ENCODE peak calls at places on chromosomes 12 and 14, in nine cellular contexts. One of them, this sample, is unnamed.
A peak's percentile ranks its signal among the peaks of the same experiment; 100 is the strongest.

GRCh38 chr12:4225571-4225970 is 48.0 kb upstream of the CCND2 start:
- DNase-seq in thoracic aorta: no peak
- DNase-seq in choroid plexus epithelial cell: no peak
- DNase-seq in neuronal stem cell: no peak
- DNase-seq in iris pigment epithelial cell: no peak
- DNase-seq in aorta: no peak
- DNase-seq in left ventricle myocardium superior: no peak
- DNase-seq in substantia nigra: no peak
- DNase-seq in Calu3: no peak
- DNase-seq in this sample: no peak

GRCh38 chr14:34064349-34064748 is 113.5 kb upstream of the EGLN3 start:
- DNase-seq in thoracic aorta: no peak
- DNase-seq in choroid plexus epithelial cell: no peak
- DNase-seq in neuronal stem cell: no peak
- DNase-seq in iris pigment epithelial cell: no peak
- DNase-seq in aorta: peak; percentile 70
- DNase-seq in left ventricle myocardium superior: peak; percentile 47
- DNase-seq in substantia nigra: no peak
- DNase-seq in Calu3: no peak
- DNase-seq in this sample: no peak

GRCh38 chr12:78864483-78865296 is at the start of gene SYT1:
- DNase-seq in thoracic aorta: no peak
- DNase-seq in choroid plexus epithelial cell: peak; percentile 92
- DNase-seq in neuronal stem cell: peak; percentile 85
- DNase-seq in iris pigment epithelial cell: peak; percentile 81
- DNase-seq in aorta: no peak
- DNase-seq in left ventricle myocardium superior: peak; percentile 33
- DNase-seq in substantia nigra: no peak
- DNase-seq in Calu3: no peak
- DNase-seq in this sample: peak; percentile 49

GRCh38 chr14:50064993-50065392 is 51.4 kb downstream of the VCPKMT start:
- DNase-seq in thoracic aorta: no peak
- DNase-seq in choroid plexus epithelial cell: peak; percentile 66
- DNase-seq in neuronal stem cell: no peak
- DNase-seq in iris pigment epithelial cell: peak; percentile 38
- DNase-seq in aorta: peak; percentile 79
- DNase-seq in left ventricle myocardium superior: no peak
- DNase-seq in substantia nigra: no peak
- DNase-seq in Calu3: no peak
- DNase-seq in this sample: no peak

GRCh38 chr12:53499261-53500118 is at the start of gene MAP3K12:
- DNase-seq in thoracic aorta: no peak
- DNase-seq in choroid plexus epithelial cell: peak; percentile 76
- DNase-seq in neuronal stem cell: peak; percentile 54
- DNase-seq in iris pigment epithelial cell: peak; percentile 67
- DNase-seq in aorta: peak; percentile 80
- DNase-seq in left ventricle myocardium superior: peak; percentile 79
- DNase-seq in substantia nigra: peak; percentile 61
- DNase-seq in Calu3: peak; percentile 32
- DNase-seq in this sample: peak; percentile 78

GRCh38 chr12:94637714-94638113 is 12.6 kb downstream of the TMCC3 start:
- DNase-seq in thoracic aorta: no peak
- DNase-seq in choroid plexus epithelial cell: no peak
- DNase-seq in neuronal stem cell: no peak
- DNase-seq in iris pigment epithelial cell: no peak
- DNase-seq in aorta: no peak
- DNase-seq in left ventricle myocardium superior: no peak
- DNase-seq in substantia nigra: no peak
- DNase-seq in Calu3: no peak
- DNase-seq in this sample: no peak

GRCh38 chr14:55271572-55272414 is 572 bp downstream of the FBXO34 start:
- DNase-seq in thoracic aorta: peak; percentile 31
- DNase-seq in choroid plexus epithelial cell: peak; percentile 71
- DNase-seq in neuronal stem cell: peak; percentile 52
- DNase-seq in iris pigment epithelial cell: peak; percentile 79
- DNase-seq in aorta: peak; percentile 79
- DNase-seq in left ventricle myocardium superior: peak; percentile 67
- DNase-seq in substantia nigra: peak; percentile 4
- DNase-seq in Calu3: peak; percentile 58
- DNase-seq in this sample: no peak

GRCh38 chr12:31238764-31239387 is 87.1 kb downstream of the SINHCAF start:
- DNase-seq in thoracic aorta: peak; percentile 31
- DNase-seq in choroid plexus epithelial cell: peak; percentile 72
- DNase-seq in neuronal stem cell: peak; percentile 32
- DNase-seq in iris pigment epithelial cell: peak; percentile 59
- DNase-seq in aorta: peak; percentile 68
- DNase-seq in left ventricle myocardium superior: peak; percentile 73
- DNase-seq in substantia nigra: no peak
- DNase-seq in Calu3: peak; percentile 81
- DNase-seq in this sample: peak; percentile 71

GRCh38 chr12:2291182-2291832 is 238.5 kb downstream of the CACNA1C start:
- DNase-seq in thoracic aorta: no peak
- DNase-seq in choroid plexus epithelial cell: peak; percentile 69
- DNase-seq in neuronal stem cell: peak; percentile 36
- DNase-seq in iris pigment epithelial cell: peak; percentile 54
- DNase-seq in aorta: no peak
- DNase-seq in left ventricle myocardium superior: no peak
- DNase-seq in substantia nigra: no peak
- DNase-seq in Calu3: peak; percentile 49
- DNase-seq in this sample: no peak

GRCh38 chr12:131378861-131379665 is 331.8 kb upstream of the SFSWAP start:
- DNase-seq in thoracic aorta: no peak
- DNase-seq in choroid plexus epithelial cell: no peak
- DNase-seq in neuronal stem cell: no peak
- DNase-seq in iris pigment epithelial cell: no peak
- DNase-seq in aorta: no peak
- DNase-seq in left ventricle myocardium superior: no peak
- DNase-seq in substantia nigra: no peak
- DNase-seq in Calu3: no peak
- DNase-seq in this sample: no peak

GRCh38 chr14:62126885-62127478 is 364.8 kb downstream of the SNAPC1 start:
- DNase-seq in thoracic aorta: no peak
- DNase-seq in choroid plexus epithelial cell: peak; percentile 80
- DNase-seq in neuronal stem cell: peak; percentile 52
- DNase-seq in iris pigment epithelial cell: peak; percentile 59
- DNase-seq in aorta: no peak
- DNase-seq in left ventricle myocardium superior: no peak
- DNase-seq in substantia nigra: no peak
- DNase-seq in Calu3: peak; percentile 27
- DNase-seq in this sample: no peak

GRCh38 chr14:76647699-76648298 is 113.5 kb upstream of the VASH1 start:
- DNase-seq in thoracic aorta: no peak
- DNase-seq in choroid plexus epithelial cell: peak; percentile 80
- DNase-seq in neuronal stem cell: peak; percentile 30
- DNase-seq in iris pigment epithelial cell: peak; percentile 60
- DNase-seq in aorta: no peak
- DNase-seq in left ventricle myocardium superior: no peak
- DNase-seq in substantia nigra: no peak
- DNase-seq in Calu3: peak; percentile 36
- DNase-seq in this sample: no peak

GRCh38 chr14:59275668-59276067 is 87.2 kb downstream of the DAAM1 start:
- DNase-seq in thoracic aorta: no peak
- DNase-seq in choroid plexus epithelial cell: peak; percentile 93
- DNase-seq in neuronal stem cell: no peak
- DNase-seq in iris pigment epithelial cell: peak; percentile 94
- DNase-seq in aorta: no peak
- DNase-seq in left ventricle myocardium superior: no peak
- DNase-seq in substantia nigra: no peak
- DNase-seq in Calu3: no peak
- DNase-seq in this sample: no peak

GRCh38 chr12:45726594-45727300 is 2.8 kb upstream of the ARID2 start:
- DNase-seq in thoracic aorta: no peak
- DNase-seq in choroid plexus epithelial cell: peak; percentile 37
- DNase-seq in neuronal stem cell: no peak
- DNase-seq in iris pigment epithelial cell: peak; percentile 56
- DNase-seq in aorta: peak; percentile 76
- DNase-seq in left ventricle myocardium superior: peak; percentile 74
- DNase-seq in substantia nigra: peak; percentile 58
- DNase-seq in Calu3: peak; percentile 16
- DNase-seq in this sample: no peak

GRCh38 chr12:53244337-53244736 is 12.3 kb upstream of the RARG start:
- DNase-seq in thoracic aorta: no peak
- DNase-seq in choroid plexus epithelial cell: no peak
- DNase-seq in neuronal stem cell: no peak
- DNase-seq in iris pigment epithelial cell: no peak
- DNase-seq in aorta: no peak
- DNase-seq in left ventricle myocardium superior: no peak
- DNase-seq in substantia nigra: no peak
- DNase-seq in Calu3: no peak
- DNase-seq in this sample: no peak

GRCh38 chr12:82411561-82412230 is 53.4 kb downstream of the METTL25 start:
- DNase-seq in thoracic aorta: no peak
- DNase-seq in choroid plexus epithelial cell: peak; percentile 12
- DNase-seq in neuronal stem cell: no peak
- DNase-seq in iris pigment epithelial cell: peak; percentile 44
- DNase-seq in aorta: no peak
- DNase-seq in left ventricle myocardium superior: no peak
- DNase-seq in substantia nigra: no peak
- DNase-seq in Calu3: no peak
- DNase-seq in this sample: no peak

This sample was measured in hypothalamus.